ENCODE peak calls at places on chromosomes 6 and 20, in six cellular contexts. P, D, Q, Z, A and G are unnamed samples.
A peak's percentile ranks its signal among the peaks of the same experiment; 100 is the strongest.

GRCh38 chr20:43915209-43916072 is 789 bp downstream of the TOX2 start:
- DNase-seq in Q (no peak), Z (peak; percentile 39), P (no peak), D (no peak), A (no peak), G (no peak)

GRCh38 chr20:1718604-1719384 is 61.2 kb upstream of the SIRPG start:
- DNase-seq in D (no peak), Z (no peak), P (peak; percentile 92), Q (no peak), A (no peak), G (no peak)

GRCh38 chr6:14159090-14159489 is 41.5 kb downstream of the CD83 start:
- DNase-seq in P (no peak), D (no peak), A (no peak), Z (no peak), Q (no peak), G (no peak)

GRCh38 chr6:101114703-101115102 is 233.6 kb upstream of the ASCC3 start:
- DNase-seq in A (peak; percentile 52), P (no peak), Q (no peak), Z (no peak), D (no peak), G (no peak)

GRCh38 chr6:21741221-21742109 is 147.9 kb downstream of the SOX4 start:
- DNase-seq in Q (no peak), A (no peak), D (no peak), Z (no peak), P (no peak), G (no peak)

GRCh38 chr20:4161447-4162251 is 146.3 kb upstream of the RNF24 start:
- DNase-seq in Q (peak; percentile 86), D (no peak), P (no peak), Z (peak; percentile 23), A (no peak), G (peak; percentile 89)

GRCh38 chr6:21590345-21590744 is 3.2 kb upstream of the SOX4 start:
- DNase-seq in P (no peak), Q (no peak), Z (no peak), D (no peak), A (no peak), G (no peak)

GRCh38 chr6:14272111-14273085 is 154.8 kb downstream of the CD83 start:
- DNase-seq in Z (no peak), P (no peak), Q (no peak), A (no peak), D (no peak), G (no peak)

GRCh38 chr6:107064579-107065065 is 36.6 kb downstream of the MTRES1 start:
- DNase-seq in P (no peak), A (no peak), Z (peak; percentile 51), D (no peak), Q (peak; percentile 37), G (peak; percentile 74)

GRCh38 chr6:33632603-33633039 is 11.5 kb downstream of the ITPR3 start:
- DNase-seq in A (peak; percentile 88), P (no peak), D (no peak), Z (peak; percentile 62), Q (peak; percentile 63), G (peak; percentile 45)

GRCh38 chr20:4681441-4681840 is 40.3 kb upstream of the PRND start:
- DNase-seq in A (no peak), Q (no peak), D (no peak), Z (no peak), P (no peak), G (no peak)

GRCh38 chr20:21262812-21263211 is 40.3 kb upstream of the XRN2 start:
- DNase-seq in D (no peak), Q (no peak), Z (no peak), P (no peak), A (no peak), G (no peak)

GRCh38 chr6:106397441-106397840 is 36.9 kb downstream of the CRYBG1 start:
- DNase-seq in D (no peak), Q (no peak), P (no peak), A (peak; percentile 49), Z (no peak), G (no peak)

GRCh38 chr6:1007159-1007558 is 304.7 kb upstream of the FOXQ1 start:
- DNase-seq in Q (no peak), Z (no peak), A (no peak), P (no peak), D (no peak), G (no peak)

GRCh38 chr6:150336299-150336698 is 32.5 kb upstream of the IYD start:
- DNase-seq in Z (no peak), Q (no peak), A (no peak), D (no peak), P (no peak), G (no peak)

GRCh38 chr6:150333592-150333954 is 35.2 kb upstream of the IYD start:
- DNase-seq in D (no peak), Z (no peak), P (no peak), Q (no peak), A (no peak), G (no peak)

GRCh38 chr6:150334790-150335783 is 33.7 kb upstream of the IYD start:
- DNase-seq in A (peak; percentile 51), D (no peak), P (no peak), Q (peak; percentile 53), Z (no peak), G (no peak)

GRCh38 chr6:150332939-150333591 is 35.7 kb upstream of the IYD start:
- DNase-seq in Q (no peak), A (no peak), Z (no peak), P (no peak), D (no peak), G (peak; percentile 52)

DNA sequence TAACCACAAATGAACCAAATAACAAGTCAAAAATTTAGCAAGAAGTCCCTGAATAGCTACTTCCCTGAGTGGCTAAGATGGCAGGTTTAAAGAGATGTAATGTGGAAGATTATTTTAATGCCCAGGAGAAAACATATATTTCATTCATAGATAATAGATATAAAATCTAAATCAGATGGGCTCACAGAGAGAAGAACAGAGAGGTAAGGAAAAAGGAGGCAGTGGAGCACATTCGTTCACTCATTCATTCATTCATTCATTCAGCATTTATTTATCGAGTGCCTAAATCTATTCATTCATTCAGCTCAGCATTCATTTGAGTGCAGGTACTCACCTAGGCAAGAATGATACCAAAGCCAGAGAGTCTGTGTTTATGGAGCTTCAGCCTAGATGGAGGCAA is 32.1 kb upstream of the IYD start:
- DNase-seq in Z (no peak), A (no peak), D (no peak), Q (no peak), P (no peak), G (no peak)
- H3K36me3 ChIP-seq in Z (no peaks in the 10 kb centered on the region), A (no peaks in the 10 kb centered on the region), D (no peaks in the 10 kb centered on the region), Q (no peaks in the 10 kb centered on the region), P (no peaks in the 10 kb centered on the region), G (no peaks in the 10 kb centered on the region)

GRCh38 chr20:62890444-62890843 is 28.8 kb upstream of the TCFL5 start:
- DNase-seq in D (peak; percentile 12), Q (no peak), A (no peak), P (no peak), Z (no peak), G (no peak)
- H3K36me3 ChIP-seq in D (peaks cover 6% of the 10 kb centered on the region), Q (peaks cover 16% of the 10 kb centered on the region), A (peaks cover 93% of the 10 kb centered on the region), P (peaks cover 46% of the 10 kb centered on the region), Z (no peaks in the 10 kb centered on the region), G (peaks cover 84% of the 10 kb centered on the region)

DNA sequence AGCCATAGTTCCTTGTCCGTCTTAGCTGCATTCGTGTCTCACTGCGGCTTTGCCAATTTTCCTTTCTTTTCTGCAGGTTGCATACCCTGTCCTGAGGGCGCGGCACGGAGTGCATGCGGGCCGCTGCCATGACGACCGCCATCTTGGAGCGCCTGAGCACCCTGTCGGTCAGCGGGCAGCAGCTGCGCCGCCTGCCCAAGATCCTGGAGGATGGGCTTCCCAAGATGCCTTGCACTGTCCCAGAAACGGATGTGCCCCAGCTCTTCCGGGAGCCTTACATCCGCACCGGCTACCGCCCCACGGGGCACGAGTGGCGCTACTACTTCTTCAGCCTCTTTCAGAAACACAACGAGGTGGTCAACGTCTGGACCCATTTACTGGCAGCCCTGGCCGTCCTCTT is 17.1 kb upstream of the EFHC1 start:
- DNase-seq in P (no peak), D (no peak), A (no peak), Z (no peak), Q (no peak), G (no peak)
- H3K36me3 ChIP-seq in P (peaks cover 2% of the 10 kb centered on the region), D (no peaks in the 10 kb centered on the region), A (no peaks in the 10 kb centered on the region), Z (no peaks in the 10 kb centered on the region), Q (no peaks in the 10 kb centered on the region), G (peaks cover 20% of the 10 kb centered on the region)

GRCh38 chr20:62943396-62943795 is 5.4 kb downstream of the GID8 start:
- DNase-seq in D (no peak), Z (peak; percentile 20), A (peak; percentile 1), Q (no peak), P (no peak), G (no peak)
- H3K36me3 ChIP-seq in D (peaks cover 6% of the 10 kb centered on the region), Z (no peaks in the 10 kb centered on the region), A (peaks cover 81% of the 10 kb centered on the region), Q (no peaks in the 10 kb centered on the region), P (peaks cover 27% of the 10 kb centered on the region), G (peaks cover 51% of the 10 kb centered on the region)

GRCh38 chr20:62944184-62944583 is 6.2 kb downstream of the GID8 start:
- DNase-seq in Z (peak; percentile 13), Q (no peak), P (no peak), A (no peak), D (no peak), G (no peak)
- H3K36me3 ChIP-seq in Z (no peaks in the 10 kb centered on the region), Q (no peaks in the 10 kb centered on the region), P (peaks cover 30% of the 10 kb centered on the region), A (peaks cover 86% of the 10 kb centered on the region), D (peaks cover 6% of the 10 kb centered on the region), G (peaks cover 84% of the 10 kb centered on the region)

GRCh38 chr6:111607279-111607678 is 1.6 kb upstream of the TRAF3IP2 start:
- DNase-seq in Z (no peak), D (no peak), Q (no peak), P (no peak), A (no peak), G (no peak)

GRCh38 chr6:111612379-111612778 is 6.7 kb upstream of the TRAF3IP2 start:
- DNase-seq in D (no peak), A (no peak), Q (no peak), P (no peak), Z (no peak), G (no peak)

GRCh38 chr6:111610548-111611172 is 5.0 kb upstream of the TRAF3IP2 start:
- DNase-seq in A (peak; percentile 20), P (no peak), Z (no peak), Q (no peak), D (peak; percentile 85), G (no peak)

GRCh38 chr6:111606620-111607115 is 990 bp upstream of the TRAF3IP2 start:
- DNase-seq in Q (no peak), Z (no peak), D (no peak), P (no peak), A (no peak), G (no peak)

DNA sequence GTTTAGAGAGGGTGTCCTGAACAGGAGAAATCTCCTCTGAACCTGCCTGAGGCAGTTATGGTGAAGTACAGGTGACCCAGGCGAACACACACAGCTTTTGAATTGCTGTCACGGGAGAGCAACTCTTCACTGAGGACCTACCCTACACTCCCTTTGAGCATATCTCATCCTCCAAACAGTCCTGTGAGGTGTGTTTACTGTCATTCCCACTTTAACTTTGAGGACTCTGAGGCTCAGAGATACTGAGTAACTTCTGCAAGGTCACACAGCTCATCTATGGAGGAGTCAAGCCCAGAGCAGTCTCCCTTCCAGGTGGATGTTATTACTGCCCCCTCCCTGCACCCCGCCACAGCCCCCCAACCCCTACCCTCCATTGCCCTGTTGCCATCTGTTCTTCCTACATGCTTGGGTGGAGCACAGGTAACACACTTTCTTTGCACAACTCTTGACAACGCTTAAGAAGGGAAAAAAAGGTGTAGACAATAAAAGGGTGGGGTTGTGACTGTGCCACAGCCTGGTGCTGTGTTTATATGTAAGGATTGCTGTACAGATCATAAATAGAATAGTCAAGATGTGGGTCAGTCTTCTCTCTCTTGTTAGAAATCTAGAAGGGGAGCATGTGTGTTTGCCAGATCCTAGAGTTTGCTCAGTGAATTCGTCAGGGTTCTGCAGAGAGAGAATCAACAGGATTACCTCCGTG is 4.3 kb upstream of the TRAF3IP2 start:
- DNase-seq in A (no peak), Z (no peak), P (no peak), Q (no peak), D (no peak), G (no peak)
- H3K36me3 ChIP-seq in A (no peaks in the 10 kb centered on the region), Z (no peaks in the 10 kb centered on the region), P (no peaks in the 10 kb centered on the region), Q (no peaks in the 10 kb centered on the region), D (no peaks in the 10 kb centered on the region), G (no peaks in the 10 kb centered on the region)